ENCODE peak calls at places on chromosome 9, in eight cellular contexts. S is nephron progenitor cell, O is fibroblast of villous mesenchyme, Y is foreskin fibroblast, P is natural killer cell, A is cardiac fibroblast, D is omental fat pad, R is transverse colon. I is an unnamed sample.

GRCh38 chr9:72960446-72960845 is 7.6 kb upstream of the ALDH1A1 start:
- DNase-seq in P (no peak), R (no peak), O (no peak), D (no peak), A (peak; percentile 6), S (no peak), Y (no peak), I (no peak)

GRCh38 chr9:976805-977360 is 428 bp downstream of the DMRT3 start:
- DNase-seq in O (no peak), P (no peak), R (no peak), A (no peak), D (no peak), Y (no peak), S (peak; percentile 60), I (no peak)

GRCh38 chr9:126752376-126752775 is 52.5 kb upstream of the ZBTB43 start:
- DNase-seq in O (no peak), D (no peak), P (no peak), R (no peak), A (no peak), S (no peak), Y (no peak), I (no peak)

GRCh38 chr9:122657527-122657926 is at the start of gene OR1B1:
- DNase-seq in Y (no peak), D (no peak), S (no peak), O (no peak), A (no peak), P (no peak), R (no peak), I (no peak)

GRCh38 chr9:15308511-15308910 is 1.5 kb upstream of the TTC39B start:
- DNase-seq in D (no peak), O (peak; percentile 72), Y (peak; percentile 83), S (no peak), P (no peak), A (peak; percentile 53), R (no peak), I (no peak)

GRCh38 chr9:93111001-93111370 is 15.0 kb downstream of the CARD19 start:
- DNase-seq in Y (no peak), A (no peak), R (no peak), O (no peak), D (peak; percentile 16), S (no peak), P (no peak), I (peak; percentile 2)

GRCh38 chr9:120931278-120932085 is 4.9 kb upstream of the TRAF1 start:
- DNase-seq in P (peak; percentile 53), R (no peak), D (no peak), A (peak; percentile 80), O (peak; percentile 70), Y (peak; percentile 76), S (no peak), I (no peak)

GRCh38 chr9:131851414-131851813 is 111.5 kb upstream of the RAPGEF1 start:
- DNase-seq in P (no peak), A (no peak), O (no peak), D (no peak), R (no peak), Y (no peak), S (no peak), I (no peak)

GRCh38 chr9:19922476-19923118 is 133.8 kb upstream of the SLC24A2 start:
- DNase-seq in A (peak; percentile 81), P (no peak), R (no peak), O (peak; percentile 60), D (no peak), Y (peak; percentile 77), S (peak; percentile 28), I (peak; percentile 32)

GRCh38 chr9:8651126-8651525 is 851.5 kb upstream of the DMAC1 start:
- DNase-seq in D (no peak), O (no peak), P (no peak), R (no peak), A (no peak), Y (no peak), S (no peak), I (no peak)

GRCh38 chr9:94210616-94211603 is 48.2 kb upstream of the ZNF169 start:
- DNase-seq in D (no peak), Y (no peak), S (no peak), A (no peak), O (no peak), R (no peak), P (no peak), I (no peak)

GRCh38 chr9:13967011-13967410 is 346.9 kb downstream of the NFIB start:
- DNase-seq in R (no peak), Y (no peak), S (no peak), D (no peak), O (no peak), A (no peak), P (no peak), I (no peak)

GRCh38 chr9:98341157-98342102 is 86.0 kb upstream of the TBC1D2 start:
- DNase-seq in Y (no peak), O (no peak), A (no peak), S (no peak), P (no peak), D (no peak), R (no peak), I (no peak)

GRCh38 chr9:124285903-124286291 is 28.1 kb downstream of the NEK6 start:
- DNase-seq in R (peak; percentile 80), S (no peak), P (peak; percentile 40), Y (peak; percentile 98), O (peak; percentile 99), A (peak; percentile 98), D (peak; percentile 39), I (no peak)

GRCh38 chr9:27645166-27645840 is 72.0 kb upstream of the C9orf72 start:
- DNase-seq in D (no peak), R (no peak), S (no peak), P (no peak), A (no peak), Y (no peak), O (peak; percentile 1), I (no peak)

GRCh38 chr9:136342191-136343120 is 15.1 kb downstream of the GPSM1 start:
- DNase-seq in O (peak; percentile 66), S (peak; percentile 96), A (peak; percentile 71), R (peak; percentile 87), Y (peak; percentile 89), D (peak; percentile 69), P (peak; percentile 46), I (no peak)

GRCh38 chr9:136656795-136657611 is 5.7 kb upstream of the EGFL7 start:
- DNase-seq in S (peak; percentile 14), P (no peak), A (no peak), R (no peak), Y (no peak), O (no peak), D (no peak), I (no peak)

GRCh38 chr9:112061152-112061740 is 113.9 kb downstream of the SUSD1 start:
- DNase-seq in D (peak; percentile 45), Y (peak; percentile 96), P (peak; percentile 19), A (peak; percentile 97), O (peak; percentile 97), R (peak; percentile 59), S (no peak), I (no peak)

GRCh38 chr9:35142037-35142436 is 19.8 kb upstream of the UNC13B start:
- DNase-seq in S (no peak), A (no peak), P (no peak), Y (no peak), D (no peak), R (no peak), O (no peak), I (no peak)

GRCh38 chr9:68950689-68951088 is 63.2 kb downstream of the PRKACG start:
- DNase-seq in O (no peak), A (no peak), R (no peak), S (no peak), Y (no peak), D (no peak), P (no peak), I (no peak)

GRCh38 chr9:19155106-19155999 is 28.1 kb upstream of the PLIN2 start:
- DNase-seq in D (no peak), S (no peak), O (peak; percentile 33), A (no peak), Y (no peak), P (no peak), R (no peak), I (no peak)

GRCh38 chr9:17130285-17130684 is 4.6 kb upstream of the CNTLN start:
- DNase-seq in A (no peak), D (no peak), O (no peak), R (no peak), Y (no peak), S (no peak), P (no peak), I (no peak)

DNA sequence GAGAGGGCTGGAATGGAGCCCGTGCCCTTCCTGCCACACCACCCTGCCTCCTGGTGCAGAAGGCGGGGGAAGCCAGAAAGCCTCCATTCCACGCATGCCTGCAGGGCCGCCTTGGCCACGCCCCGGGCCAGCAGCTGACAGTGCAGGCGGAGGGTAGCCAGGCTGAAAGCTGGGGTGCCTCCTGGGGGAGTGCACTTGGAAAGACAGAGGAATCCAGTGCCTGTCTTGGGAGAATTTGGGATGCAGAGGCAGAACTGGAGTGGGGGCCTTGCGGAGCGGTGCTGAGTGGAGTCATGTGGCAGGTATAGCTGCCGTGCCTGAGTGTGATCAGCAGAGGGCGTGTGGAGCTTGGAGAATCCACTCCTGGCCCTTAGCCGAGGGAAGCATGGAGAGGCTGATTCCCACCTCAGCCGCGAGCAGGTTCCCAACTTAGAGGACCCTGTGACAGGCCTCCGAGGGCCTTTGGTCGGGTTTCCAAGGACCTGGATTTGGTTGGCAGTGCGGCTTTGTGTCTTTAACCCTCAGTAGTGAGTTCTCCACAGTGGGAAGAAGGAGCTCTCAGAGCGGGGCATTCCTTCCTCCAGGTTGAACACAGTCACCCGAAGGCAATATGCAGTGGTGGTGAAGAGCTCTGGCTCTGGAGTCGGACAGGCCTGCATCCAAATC is 9.1 kb upstream of the URM1 start:
- DNase-seq in S (peak; percentile 81), D (peak; percentile 63), P (peak; percentile 51), R (peak; percentile 84), O (peak; percentile 82), Y (peak; percentile 92), A (peak; percentile 91), I (peak; percentile 93)
- TF ChIP-seq CTCF in S (peak; percentile 85), D (no peak), P (peak; percentile 81), R (peak; percentile 91), O (peak; percentile 85), Y (peak; percentile 89), A (peak; percentile 88), I (peak; percentile 92)

GRCh38 chr9:134267305-134268265 is 58.7 kb upstream of the RXRA start:
- DNase-seq in P (no peak), Y (no peak), R (no peak), D (no peak), S (no peak), A (no peak), O (no peak), I (no peak)
- TF ChIP-seq CTCF in P (no peak), Y (no peak), R (no peak), D (no peak), S (no peak), A (no peak), O (peak; percentile 25), I (peak; percentile 22)

DNA sequence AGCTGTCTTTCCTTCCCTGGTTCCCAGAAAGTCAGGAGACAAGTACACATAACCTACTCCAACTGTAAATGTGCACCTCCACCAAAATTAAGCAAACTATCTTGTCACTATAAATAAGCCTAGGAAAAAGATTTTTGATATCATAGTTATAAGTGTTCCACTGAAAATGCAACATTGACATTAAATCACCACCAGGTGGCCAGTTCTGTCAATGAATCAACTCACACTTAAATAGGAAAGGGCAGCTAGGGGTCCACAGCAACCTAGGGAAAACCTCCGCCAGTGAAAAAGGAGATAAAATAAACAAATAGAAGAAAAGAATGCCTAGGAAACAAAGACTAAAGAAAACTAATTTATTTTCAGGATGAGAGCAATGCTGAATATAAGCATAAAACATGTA is 243.0 kb upstream of the PTPRD start:
- DNase-seq in O (no peak), A (peak; percentile 23), S (no peak), R (no peak), Y (no peak), D (no peak), P (no peak), I (no peak)
- TF ChIP-seq CTCF in O (no peak), A (peak; percentile 42), S (peak; percentile 45), R (no peak), Y (no peak), D (no peak), P (no peak), I (peak; percentile 60)

GRCh38 chr9:128825923-128826702 is 3.5 kb downstream of the SPOUT1 start:
- DNase-seq in D (no peak), S (no peak), P (no peak), O (no peak), Y (no peak), R (no peak), A (no peak), I (no peak)
- TF ChIP-seq CTCF in D (no peak), S (no peak), P (no peak), O (no peak), Y (no peak), R (no peak), A (peak; percentile 20), I (no peak)

I was measured in D721Med.